ENCODE peak calls at places on chromosomes 5 and 9, in nine cellular contexts. One of them, this sample, is unnamed.

GRCh38 chr9:20048437-20048836 is 259.6 kb upstream of the SLC24A2 start:
- DNase-seq in stimulated activated CD8-positive, alpha-beta memory T cell treated with anti-CD3 and anti-CD28 coated beads, Interleukin-2, amount 100 ng/mL, for 1 hour: no peak
- DNase-seq in NAMALWA: peak
- DNase-seq in HT1080: no peak
- DNase-seq in kidney: no peak
- DNase-seq in NCI-H187 treated with DMSO at 0.1 percent for 48 hours: no peak
- DNase-seq in ELF-1: no peak
- DNase-seq in tibial nerve: no peak
- DNase-seq in activated T-cell treated with anti-CD3 and anti-CD28 coated beads, Interleukin-2, amount 50 U/mL, for 48 hours: no peak
- DNase-seq in this sample: no peak

GRCh38 chr5:172821340-172821985 is 12.6 kb upstream of the ERGIC1 start:
- DNase-seq in stimulated activated CD8-positive, alpha-beta memory T cell treated with anti-CD3 and anti-CD28 coated beads, Interleukin-2, amount 100 ng/mL, for 1 hour: no peak
- DNase-seq in NAMALWA: no peak
- DNase-seq in HT1080: no peak
- DNase-seq in kidney: no peak
- DNase-seq in NCI-H187 treated with DMSO at 0.1 percent for 48 hours: no peak
- DNase-seq in ELF-1: no peak
- DNase-seq in tibial nerve: no peak
- DNase-seq in activated T-cell treated with anti-CD3 and anti-CD28 coated beads, Interleukin-2, amount 50 U/mL, for 48 hours: no peak
- DNase-seq in this sample: no peak

GRCh38 chr9:12604154-12604825 is 88.9 kb upstream of the TYRP1 start:
- DNase-seq in stimulated activated CD8-positive, alpha-beta memory T cell treated with anti-CD3 and anti-CD28 coated beads, Interleukin-2, amount 100 ng/mL, for 1 hour: no peak
- DNase-seq in NAMALWA: no peak
- DNase-seq in HT1080: peak
- DNase-seq in kidney: no peak
- DNase-seq in NCI-H187 treated with DMSO at 0.1 percent for 48 hours: no peak
- DNase-seq in ELF-1: peak
- DNase-seq in tibial nerve: no peak
- DNase-seq in activated T-cell treated with anti-CD3 and anti-CD28 coated beads, Interleukin-2, amount 50 U/mL, for 48 hours: no peak
- DNase-seq in this sample: no peak

GRCh38 chr5:79493596-79494343 is 20.2 kb downstream of the HOMER1 start:
- DNase-seq in stimulated activated CD8-positive, alpha-beta memory T cell treated with anti-CD3 and anti-CD28 coated beads, Interleukin-2, amount 100 ng/mL, for 1 hour: no peak
- DNase-seq in NAMALWA: no peak
- DNase-seq in HT1080: no peak
- DNase-seq in kidney: no peak
- DNase-seq in NCI-H187 treated with DMSO at 0.1 percent for 48 hours: no peak
- DNase-seq in ELF-1: no peak
- DNase-seq in tibial nerve: no peak
- DNase-seq in activated T-cell treated with anti-CD3 and anti-CD28 coated beads, Interleukin-2, amount 50 U/mL, for 48 hours: no peak
- DNase-seq in this sample: no peak

GRCh38 chr9:92187989-92188714 is 72.9 kb upstream of the SPTLC1 start:
- DNase-seq in stimulated activated CD8-positive, alpha-beta memory T cell treated with anti-CD3 and anti-CD28 coated beads, Interleukin-2, amount 100 ng/mL, for 1 hour: no peak
- DNase-seq in NAMALWA: no peak
- DNase-seq in HT1080: peak
- DNase-seq in kidney: no peak
- DNase-seq in NCI-H187 treated with DMSO at 0.1 percent for 48 hours: no peak
- DNase-seq in ELF-1: no peak
- DNase-seq in tibial nerve: no peak
- DNase-seq in activated T-cell treated with anti-CD3 and anti-CD28 coated beads, Interleukin-2, amount 50 U/mL, for 48 hours: no peak
- DNase-seq in this sample: no peak

GRCh38 chr5:76319673-76320072 is 83.4 kb upstream of the IQGAP2 start:
- DNase-seq in stimulated activated CD8-positive, alpha-beta memory T cell treated with anti-CD3 and anti-CD28 coated beads, Interleukin-2, amount 100 ng/mL, for 1 hour: no peak
- DNase-seq in NAMALWA: no peak
- DNase-seq in HT1080: no peak
- DNase-seq in kidney: no peak
- DNase-seq in NCI-H187 treated with DMSO at 0.1 percent for 48 hours: no peak
- DNase-seq in ELF-1: no peak
- DNase-seq in tibial nerve: no peak
- DNase-seq in activated T-cell treated with anti-CD3 and anti-CD28 coated beads, Interleukin-2, amount 50 U/mL, for 48 hours: no peak
- DNase-seq in this sample: no peak

GRCh38 chr5:135709103-135709660 is 125.3 kb upstream of the SLC25A48 start:
- DNase-seq in stimulated activated CD8-positive, alpha-beta memory T cell treated with anti-CD3 and anti-CD28 coated beads, Interleukin-2, amount 100 ng/mL, for 1 hour: no peak
- DNase-seq in NAMALWA: no peak
- DNase-seq in HT1080: no peak
- DNase-seq in kidney: no peak
- DNase-seq in NCI-H187 treated with DMSO at 0.1 percent for 48 hours: no peak
- DNase-seq in ELF-1: no peak
- DNase-seq in tibial nerve: no peak
- DNase-seq in activated T-cell treated with anti-CD3 and anti-CD28 coated beads, Interleukin-2, amount 50 U/mL, for 48 hours: no peak
- DNase-seq in this sample: no peak

GRCh38 chr9:35795701-35796100 is 4.3 kb downstream of the NPR2 start:
- DNase-seq in stimulated activated CD8-positive, alpha-beta memory T cell treated with anti-CD3 and anti-CD28 coated beads, Interleukin-2, amount 100 ng/mL, for 1 hour: no peak
- DNase-seq in NAMALWA: no peak
- DNase-seq in HT1080: peak
- DNase-seq in kidney: no peak
- DNase-seq in NCI-H187 treated with DMSO at 0.1 percent for 48 hours: no peak
- DNase-seq in ELF-1: no peak
- DNase-seq in tibial nerve: no peak
- DNase-seq in activated T-cell treated with anti-CD3 and anti-CD28 coated beads, Interleukin-2, amount 50 U/mL, for 48 hours: no peak
- DNase-seq in this sample: no peak

GRCh38 chr5:85717203-85717563 is 900.6 kb upstream of the COX7C start:
- DNase-seq in stimulated activated CD8-positive, alpha-beta memory T cell treated with anti-CD3 and anti-CD28 coated beads, Interleukin-2, amount 100 ng/mL, for 1 hour: no peak
- DNase-seq in NAMALWA: no peak
- DNase-seq in HT1080: no peak
- DNase-seq in kidney: no peak
- DNase-seq in NCI-H187 treated with DMSO at 0.1 percent for 48 hours: no peak
- DNase-seq in ELF-1: no peak
- DNase-seq in tibial nerve: no peak
- DNase-seq in activated T-cell treated with anti-CD3 and anti-CD28 coated beads, Interleukin-2, amount 50 U/mL, for 48 hours: no peak
- DNase-seq in this sample: no peak

GRCh38 chr5:9813305-9813704 is 183.2 kb upstream of the TAS2R1 start:
- DNase-seq in stimulated activated CD8-positive, alpha-beta memory T cell treated with anti-CD3 and anti-CD28 coated beads, Interleukin-2, amount 100 ng/mL, for 1 hour: no peak
- DNase-seq in NAMALWA: no peak
- DNase-seq in HT1080: no peak
- DNase-seq in kidney: no peak
- DNase-seq in NCI-H187 treated with DMSO at 0.1 percent for 48 hours: no peak
- DNase-seq in ELF-1: no peak
- DNase-seq in tibial nerve: no peak
- DNase-seq in activated T-cell treated with anti-CD3 and anti-CD28 coated beads, Interleukin-2, amount 50 U/mL, for 48 hours: no peak
- DNase-seq in this sample: no peak

GRCh38 chr9:286091-286740 is 71.6 kb downstream of the DOCK8 start:
- DNase-seq in stimulated activated CD8-positive, alpha-beta memory T cell treated with anti-CD3 and anti-CD28 coated beads, Interleukin-2, amount 100 ng/mL, for 1 hour: no peak
- DNase-seq in NAMALWA: no peak
- DNase-seq in HT1080: no peak
- DNase-seq in kidney: no peak
- DNase-seq in NCI-H187 treated with DMSO at 0.1 percent for 48 hours: no peak
- DNase-seq in ELF-1: no peak
- DNase-seq in tibial nerve: no peak
- DNase-seq in activated T-cell treated with anti-CD3 and anti-CD28 coated beads, Interleukin-2, amount 50 U/mL, for 48 hours: no peak
- DNase-seq in this sample: no peak

GRCh38 chr5:133260715-133261114 is 208.9 kb downstream of the HSPA4 start:
- DNase-seq in stimulated activated CD8-positive, alpha-beta memory T cell treated with anti-CD3 and anti-CD28 coated beads, Interleukin-2, amount 100 ng/mL, for 1 hour: no peak
- DNase-seq in NAMALWA: no peak
- DNase-seq in HT1080: no peak
- DNase-seq in kidney: no peak
- DNase-seq in NCI-H187 treated with DMSO at 0.1 percent for 48 hours: no peak
- DNase-seq in ELF-1: no peak
- DNase-seq in tibial nerve: no peak
- DNase-seq in activated T-cell treated with anti-CD3 and anti-CD28 coated beads, Interleukin-2, amount 50 U/mL, for 48 hours: no peak
- DNase-seq in this sample: no peak